ENCODE peak calls at places on chromosomes 11 and 22, in five cellular contexts. B, P, U, C and F are unnamed samples.

GRCh38 chr11:7080900-7081299 is 7.9 kb upstream of the RBMXL2 start:
- DNase-seq in B (no peak), P (no peak), U (no peak), C (no peak), F (no peak)

GRCh38 chr11:134753805-134754130 is 341.7 kb upstream of the B3GAT1 start:
- DNase-seq in B (no peak), P (no peak), U (no peak), C (no peak), F (no peak)

GRCh38 chr22:50563410-50564160 is 866 bp upstream of the SYCE3 start:
- DNase-seq in B (peak), P (no peak), U (no peak), C (no peak), F (no peak)

GRCh38 chr11:73312806-73313403 is 4.8 kb downstream of the ARHGEF17 start:
- DNase-seq in B (no peak), P (no peak), U (no peak), C (no peak), F (no peak)

GRCh38 chr11:65502852-65503603 is 4.2 kb downstream of the MALAT1 start:
- DNase-seq in B (no peak), P (no peak), U (no peak), C (no peak), F (no peak)

GRCh38 chr11:20374746-20375305 is 11.3 kb downstream of the HTATIP2 start:
- DNase-seq in B (no peak), P (no peak), U (no peak), C (no peak), F (no peak)

GRCh38 chr22:29031236-29031982 is 30.2 kb downstream of the C22orf31 start:
- DNase-seq in B (peak), P (no peak), U (peak), C (peak), F (no peak)

GRCh38 chr22:33573479-33573878 is 346.8 kb downstream of the LARGE1 start:
- DNase-seq in B (no peak), P (no peak), U (no peak), C (no peak), F (no peak)

GRCh38 chr11:72813740-72814138 is 472 bp upstream of the ATG16L2 start:
- DNase-seq in B (peak), P (peak), U (peak), C (no peak), F (no peak)

GRCh38 chr11:76159303-76159937 is 46.9 kb downstream of the WNT11 start:
- DNase-seq in B (no peak), P (no peak), U (no peak), C (no peak), F (no peak)

GRCh38 chr11:132604446-132604845 is 927.9 kb downstream of the OPCML start:
- DNase-seq in B (no peak), P (no peak), U (no peak), C (peak), F (no peak)

GRCh38 chr11:24885580-24886173 is 388.8 kb downstream of the LUZP2 start:
- DNase-seq in B (no peak), P (no peak), U (no peak), C (no peak), F (no peak)

GRCh38 chr22:21816472-21816786 is 51.0 kb downstream of the MAPK1 start:
- DNase-seq in B (no peak), P (no peak), U (no peak), C (no peak), F (no peak)

GRCh38 chr11:134346101-134346975 is 14.6 kb downstream of the GLB1L2 start:
- DNase-seq in B (no peak), P (no peak), U (no peak), C (no peak), F (no peak)

GRCh38 chr22:28955817-28956216 is 72.4 kb downstream of the ZNRF3 start:
- DNase-seq in B (no peak), P (peak), U (no peak), C (no peak), F (peak)

GRCh38 chr11:106076421-106076922 is 675 bp downstream of the KBTBD3 start:
- DNase-seq in B (peak), P (no peak), U (no peak), C (no peak), F (no peak)

GRCh38 chr11:38759394-38759793 is 2161.4 kb upstream of the RAG2 start:
- DNase-seq in B (no peak), P (no peak), U (no peak), C (no peak), F (no peak)

DNA sequence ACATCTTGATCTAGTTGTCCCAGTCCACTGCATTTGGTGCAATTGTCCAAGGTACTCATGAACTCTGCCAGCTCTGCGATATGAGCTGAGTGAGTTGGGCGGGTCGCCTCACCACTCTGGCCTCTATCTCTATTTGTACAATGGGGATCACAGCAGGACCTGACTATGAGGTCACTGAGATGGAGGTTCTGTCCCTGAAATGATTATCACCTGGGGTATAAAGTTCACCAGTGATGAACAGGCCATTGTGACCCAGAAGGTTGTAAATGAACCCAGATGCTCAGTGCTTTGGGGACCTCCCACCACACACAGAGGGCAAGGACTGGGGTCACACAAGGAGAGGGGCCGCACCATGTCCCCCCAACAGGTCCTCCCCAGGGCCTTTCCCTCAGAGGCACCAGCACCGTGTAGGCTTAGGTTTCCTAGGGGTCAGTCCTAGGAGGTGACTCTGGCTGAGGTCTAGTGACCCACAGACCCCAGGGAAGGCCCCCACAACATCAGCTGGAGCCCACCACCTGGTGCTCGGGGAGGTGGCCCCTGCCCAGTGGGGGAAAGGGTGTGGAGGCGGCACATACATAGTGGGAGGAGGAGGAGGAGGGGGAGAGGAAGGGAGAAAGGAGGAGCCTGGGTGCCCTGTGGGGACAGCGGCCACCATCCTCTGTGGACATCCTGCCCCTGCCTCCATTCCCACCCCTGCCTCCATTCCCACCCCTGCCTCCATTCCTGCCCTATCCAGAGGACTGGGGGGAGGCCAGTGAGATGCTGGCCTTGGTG is 25.0 kb upstream of the IGLL1 start:
- DNase-seq in B (no peak), P (no peak), U (no peak), C (no peak), F (no peak)
- TF ChIP-seq CTCF in B (no peak), P (no peak), U (no peak), C (no peak), F (no peak)

DNA sequence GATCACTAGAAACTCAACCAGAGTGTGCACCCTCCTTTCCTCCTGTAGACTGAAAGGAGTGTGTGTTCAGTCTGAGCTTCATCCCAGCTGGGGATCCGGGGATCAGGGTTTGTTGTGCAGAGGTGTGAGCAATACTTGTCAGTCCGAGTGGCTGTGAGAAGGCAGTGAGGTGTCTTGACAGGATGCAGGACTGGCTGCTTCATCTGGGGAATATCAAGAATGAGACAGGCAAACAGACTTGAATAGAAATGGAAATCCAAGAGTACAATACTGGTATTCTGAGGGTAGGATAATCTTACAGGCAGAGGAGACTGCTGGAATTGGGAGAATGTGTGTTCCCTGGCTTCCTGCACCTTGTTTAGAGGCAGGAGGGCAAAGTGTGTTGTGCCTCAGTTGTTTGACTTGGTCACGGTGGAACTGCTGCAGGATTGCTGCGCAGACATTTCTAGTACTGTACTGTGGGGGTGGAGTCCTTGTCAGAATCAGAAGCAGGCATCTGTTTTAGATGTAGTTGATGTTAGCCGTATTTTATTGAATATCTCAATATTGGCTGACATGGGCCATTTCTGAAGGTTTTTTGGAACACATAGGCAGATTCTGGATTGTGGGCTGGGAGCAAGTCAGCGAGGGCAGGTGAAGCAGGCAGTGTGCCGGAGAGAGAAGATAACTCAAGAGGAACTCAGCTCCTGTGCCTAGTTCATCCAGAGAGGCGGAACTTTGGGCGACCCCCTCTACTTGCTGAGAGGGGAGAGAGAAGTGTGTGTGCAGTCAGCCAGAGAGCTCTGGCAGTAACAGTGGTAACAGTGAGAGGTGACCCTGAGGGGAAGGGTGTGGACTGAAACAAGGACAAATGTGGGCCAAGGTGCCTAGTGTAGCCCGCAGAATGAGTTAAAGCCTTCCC is 27.1 kb upstream of the GRK2 start:
- DNase-seq in B (no peak), P (no peak), U (no peak), C (no peak), F (no peak)
- H3K4me3 ChIP-seq in B (peak), P (peak), U (peak), C (peak), F (peak)

DNA sequence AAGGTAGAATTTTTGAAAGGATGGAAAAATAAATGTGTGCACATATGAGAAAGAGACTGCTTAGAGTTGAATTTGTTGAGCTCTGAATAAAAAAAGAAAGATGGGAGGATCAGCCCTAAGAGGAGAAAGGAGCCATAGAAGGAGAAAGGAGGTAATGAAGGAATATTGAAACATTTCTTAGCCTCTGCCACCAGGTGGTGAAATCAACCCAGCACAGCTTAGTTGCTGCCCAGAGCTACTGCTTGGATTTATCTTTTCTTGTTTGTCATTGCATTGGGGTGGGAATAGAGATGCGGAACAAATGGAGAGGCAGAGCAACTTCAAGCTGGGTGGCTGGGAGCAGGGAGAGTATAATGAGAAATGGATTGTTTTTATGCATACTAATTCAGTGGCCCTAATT is 80.4 kb downstream of the SERGEF start:
- DNase-seq in B (peak), P (no peak), U (no peak), C (no peak), F (no peak)
- TF ChIP-seq CTCF in B (peak), P (no peak), U (peak), C (no peak), F (no peak)

GRCh38 chr22:38034278-38034882 is 22.8 kb upstream of the PICK1 start:
- DNase-seq in B (peak), P (no peak), U (peak), C (no peak), F (no peak)
- H3K4me3 ChIP-seq in B (peak), P (no peak), U (peak), C (no peak), F (no peak)

GRCh38 chr11:115759622-115760527 is 255.7 kb upstream of the CADM1 start:
- DNase-seq in B (peak), P (no peak), U (no peak), C (no peak), F (no peak)

GRCh38 chr11:115761348-115761747 is 257.1 kb upstream of the CADM1 start:
- DNase-seq in B (peak), P (no peak), U (no peak), C (no peak), F (no peak)

GRCh38 chr11:115760528-115760837 is 256.3 kb upstream of the CADM1 start:
- DNase-seq in B (peak), P (no peak), U (no peak), C (no peak), F (no peak)

GRCh38 chr11:115760921-115761320 is 256.7 kb upstream of the CADM1 start:
- DNase-seq in B (no peak), P (no peak), U (no peak), C (no peak), F (no peak)

GRCh38 chr11:115761817-115762216 is 257.6 kb upstream of the CADM1 start:
- DNase-seq in B (no peak), P (no peak), U (no peak), C (no peak), F (no peak)
- TF ChIP-seq CTCF in B (peak), P (no peak), U (no peak), C (no peak), F (no peak)

GRCh38 chr11:533586-534196 is 1.7 kb downstream of the HRAS start:
- DNase-seq in B (no peak), P (no peak), U (no peak), C (no peak), F (no peak)

GRCh38 chr11:532512-533048 is 2.8 kb downstream of the HRAS start:
- DNase-seq in B (no peak), P (no peak), U (no peak), C (no peak), F (no peak)

GRCh38 chr11:534197-534591 is 1.2 kb downstream of the HRAS start:
- DNase-seq in B (no peak), P (no peak), U (no peak), C (no peak), F (no peak)

GRCh38 chr11:531826-532511 is 3.4 kb downstream of the HRAS start:
- DNase-seq in B (no peak), P (no peak), U (no peak), C (no peak), F (no peak)

DNA sequence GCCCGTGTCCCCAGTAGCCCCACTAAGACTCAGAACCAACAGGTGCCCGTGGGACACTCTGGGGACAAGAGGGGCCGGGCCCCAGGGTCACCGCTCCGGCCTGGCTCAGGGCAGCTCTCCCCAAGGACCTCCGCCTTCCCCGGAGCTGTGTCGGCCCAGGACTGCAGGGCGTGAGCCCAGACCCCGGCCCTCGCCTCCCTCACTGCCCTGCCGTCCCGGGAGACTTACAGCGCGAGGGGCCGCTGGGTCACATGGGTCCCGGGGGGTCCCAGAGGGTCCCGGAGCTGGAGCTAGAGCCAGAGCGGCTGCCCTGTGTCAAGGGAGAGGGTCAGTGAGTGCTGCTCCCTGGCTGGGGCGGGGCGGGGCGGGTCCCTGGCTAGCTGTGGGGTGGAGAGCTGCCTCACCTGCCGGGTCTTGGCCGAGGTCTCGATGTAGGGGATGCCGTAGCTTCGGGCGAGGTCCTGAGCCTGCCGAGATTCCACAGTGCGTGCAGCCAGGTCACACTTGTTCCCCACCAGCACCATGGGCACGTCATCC is 2.3 kb downstream of the HRAS start:
- DNase-seq in B (no peak), P (no peak), U (no peak), C (no peak), F (no peak)
- H3K4me3 ChIP-seq in B (no peak), P (no peak), U (no peak), C (no peak), F (no peak)

GRCh38 chr11:35163707-35164496 is 24.9 kb downstream of the CD44 start:
- DNase-seq in B (peak), P (peak), U (no peak), C (no peak), F (no peak)

GRCh38 chr11:35167451-35167954 is 28.5 kb downstream of the CD44 start:
- DNase-seq in B (no peak), P (no peak), U (no peak), C (no peak), F (no peak)

GRCh38 chr11:35165416-35166368 is 26.7 kb downstream of the CD44 start:
- DNase-seq in B (no peak), P (peak), U (no peak), C (no peak), F (peak)

GRCh38 chr11:35168606-35169200 is 29.7 kb downstream of the CD44 start:
- DNase-seq in B (no peak), P (no peak), U (no peak), C (no peak), F (no peak)

GRCh38 chr11:35166369-35167360 is 27.7 kb downstream of the CD44 start:
- DNase-seq in B (no peak), P (no peak), U (peak), C (peak), F (no peak)
- TF ChIP-seq CTCF in B (no peak), P (no peak), U (no peak), C (no peak), F (no peak)